ENCODE peak calls at places on chromosome 12, in six cellular contexts. Q, Y, C, O, U and F are unnamed samples.

GRCh38 chr12:52873832-52874572 is 25.2 kb upstream of the KRT78 start:
- DNase-seq in C (peak; percentile 74), Q (peak; percentile 50), U (peak; percentile 86), O (peak; percentile 86), Y (peak; percentile 98), F (no peak)

GRCh38 chr12:113061061-113061694 is 4.6 kb downstream of the DTX1 start:
- DNase-seq in Q (no peak), U (no peak), O (no peak), C (no peak), Y (no peak), F (no peak)

GRCh38 chr12:101909646-101910045 is 32.3 kb downstream of the DRAM1 start:
- DNase-seq in U (no peak), O (no peak), C (peak; percentile 76), Q (no peak), Y (no peak), F (no peak)

GRCh38 chr12:4899361-4899760 is 10.3 kb upstream of the KCNA1 start:
- DNase-seq in U (no peak), Q (no peak), Y (peak; percentile 6), C (peak; percentile 24), O (no peak), F (no peak)

GRCh38 chr12:52145941-52146821 is 45.6 kb downstream of the KRT80 start:
- DNase-seq in Q (no peak), Y (no peak), O (no peak), U (no peak), C (no peak), F (no peak)

GRCh38 chr12:116697305-116698130 is 40.4 kb downstream of the SPRING1 start:
- DNase-seq in Q (no peak), C (peak; percentile 31), U (peak; percentile 67), O (no peak), Y (peak; percentile 33), F (no peak)

GRCh38 chr12:6115389-6115788 is 9.1 kb downstream of the VWF start:
- DNase-seq in Y (no peak), O (no peak), U (no peak), Q (no peak), C (no peak), F (no peak)

GRCh38 chr12:45893240-45893639 is 97.1 kb downstream of the SCAF11 start:
- DNase-seq in C (no peak), O (no peak), Y (no peak), U (no peak), Q (peak; percentile 10), F (no peak)

GRCh38 chr12:114403044-114403689 is 2.8 kb downstream of the TBX5 start:
- DNase-seq in O (no peak), Y (no peak), Q (no peak), U (no peak), C (no peak), F (no peak)